ENCODE peak calls at places on chromosomes 6 and 20, in seven cellular contexts. L is neuronal stem cell; D is endothelial cell of umbilical vein; H is naive thymus-derived CD4-positive, alpha-beta T cell; M is lung; X is aorta; E is mucosa of descending colon. C is an unnamed sample. For H3K9me3, the result is how much of the 10 kb centered on the place peaks cover.

GRCh38 chr6:27547157-27548075 is 74.5 kb upstream of the ZNF184 start:
- DNase-seq in L (no peak), D (peak), H (no peak), M (no peak), X (no peak), E (no peak), C (peak)

GRCh38 chr6:89500486-89501020 is 67.6 kb downstream of the ANKRD6 start:
- DNase-seq in L (no peak), D (no peak), H (no peak), M (no peak), X (no peak), E (no peak), C (peak)

GRCh38 chr6:74642101-74642500 is 563.8 kb downstream of the COL12A1 start:
- DNase-seq in L (no peak), D (no peak), H (no peak), M (no peak), X (no peak), E (no peak), C (no peak)

GRCh38 chr20:40497781-40498691 is 191.0 kb downstream of the MAFB start:
- DNase-seq in L (no peak), D (peak), H (no peak), M (peak), X (peak), E (peak), C (no peak)

GRCh38 chr20:20407891-20408805 is 40.2 kb downstream of the INSM1 start:
- DNase-seq in L (no peak), D (no peak), H (no peak), M (no peak), X (no peak), E (no peak), C (peak)

GRCh38 chr6:105402090-105402980 is 547 bp downstream of the PREP start:
- DNase-seq in L (peak), D (peak), H (peak), M (no peak), X (no peak), E (no peak), C (no peak)

GRCh38 chr6:136524936-136525413 is 25.2 kb downstream of the MAP7 start:
- DNase-seq in L (no peak), D (no peak), H (no peak), M (no peak), X (no peak), E (no peak), C (no peak)

GRCh38 chr6:22043284-22043962 is 253.4 kb downstream of the PRL start:
- DNase-seq in L (no peak), D (no peak), H (no peak), M (no peak), X (no peak), E (no peak), C (peak)

GRCh38 chr20:32879538-32879937 is 20.8 kb downstream of the EFCAB8 start:
- DNase-seq in L (no peak), D (peak), H (no peak), M (no peak), X (no peak), E (peak), C (no peak)

GRCh38 chr6:157727629-157728182 is 95.3 kb upstream of the SNX9 start:
- DNase-seq in L (no peak), D (no peak), H (no peak), M (no peak), X (no peak), E (no peak), C (no peak)

DNA sequence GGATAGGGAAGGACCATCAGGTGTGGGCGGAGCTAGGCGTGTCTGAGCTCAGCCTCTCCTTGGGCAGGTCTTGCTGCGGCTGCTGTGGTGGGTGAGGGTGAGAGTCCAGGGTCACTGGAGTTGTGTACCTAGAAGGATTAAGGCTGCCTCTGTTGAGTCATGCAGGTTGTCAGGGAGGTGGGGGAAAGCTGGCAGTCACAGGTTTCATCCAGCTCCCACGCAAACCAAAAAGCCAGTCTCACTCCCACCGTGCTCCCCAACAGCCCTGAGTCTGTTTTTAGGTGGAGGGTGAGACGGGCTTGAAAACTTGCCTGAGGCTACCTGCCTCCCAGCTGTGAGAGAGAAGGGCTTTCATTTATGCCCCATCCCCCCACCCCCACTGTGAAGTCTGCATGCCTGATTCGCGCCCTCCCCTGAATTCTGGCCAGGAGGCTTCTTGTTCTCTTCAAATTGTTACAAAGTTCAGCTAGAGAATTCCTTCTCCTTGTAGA is 161.5 kb downstream of the MYLK4 start:
- DNase-seq in L (no peak), D (no peak), H (no peak), M (no peak), X (no peak), E (peak), C (no peak)
- H3K9me3 ChIP-seq in L (under half), D (under half), H (under half), M (under half), X (under half), E (under half), C (under half)

GRCh38 chr6:85824329-85824728 is 181.6 kb upstream of the SYNCRIP start:
- DNase-seq in L (no peak), D (no peak), H (no peak), M (no peak), X (no peak), E (no peak), C (no peak)
- H3K9me3 ChIP-seq in L (under half), D (under half), H (under half), M (under half), X (under half), E (under half), C (under half)

DNA sequence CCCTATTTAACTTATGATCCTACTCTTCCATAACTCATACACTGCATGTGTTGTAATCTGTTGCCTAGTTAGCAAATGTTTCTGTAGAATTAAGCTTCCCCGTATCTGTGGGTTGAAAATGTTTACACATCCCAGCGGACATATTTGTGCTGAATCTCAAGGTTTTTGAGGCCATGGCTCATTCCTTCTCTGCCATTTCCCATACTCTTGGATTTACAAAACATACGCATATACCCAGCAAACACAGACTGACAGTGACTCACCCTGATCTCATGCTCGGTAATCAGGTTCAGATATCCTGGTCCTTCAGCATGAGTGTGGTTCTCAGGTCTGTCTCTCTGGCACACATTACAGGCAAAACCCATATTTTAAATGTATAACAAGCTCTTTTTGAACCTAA is 58.7 kb downstream of the AGPAT4 start:
- DNase-seq in L (no peak), D (peak), H (no peak), M (no peak), X (no peak), E (no peak), C (no peak)
- H3K9me3 ChIP-seq in L (half or more), D (under half), H (under half), M (under half), X (under half), E (under half), C (under half)

DNA sequence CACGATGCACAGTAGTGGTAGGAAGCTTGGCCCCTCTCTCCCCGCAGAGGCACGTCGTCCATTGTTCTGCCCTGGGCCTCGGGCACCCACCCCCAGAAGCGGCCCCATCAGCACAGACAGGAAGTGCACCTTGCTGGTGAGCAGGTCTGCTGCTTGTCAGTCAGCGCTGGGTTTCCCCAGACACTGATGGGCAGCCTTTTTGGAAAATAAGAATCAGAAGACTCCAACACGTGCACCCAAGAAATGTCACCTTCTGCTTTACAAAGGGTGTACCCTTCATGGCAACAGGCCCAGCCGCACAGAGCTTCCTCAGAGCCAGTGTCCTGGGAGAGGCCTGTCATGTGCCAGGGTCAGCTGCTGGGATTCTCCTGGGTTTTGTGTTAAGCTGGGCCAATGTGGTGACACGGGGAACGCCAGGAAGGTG is 34.7 kb upstream of the IRF4 start:
- DNase-seq in L (no peak), D (no peak), H (no peak), M (no peak), X (no peak), E (peak), C (no peak)
- H3K9me3 ChIP-seq in L (under half), D (under half), H (under half), M (under half), X (under half), E (under half), C (under half)

DNA sequence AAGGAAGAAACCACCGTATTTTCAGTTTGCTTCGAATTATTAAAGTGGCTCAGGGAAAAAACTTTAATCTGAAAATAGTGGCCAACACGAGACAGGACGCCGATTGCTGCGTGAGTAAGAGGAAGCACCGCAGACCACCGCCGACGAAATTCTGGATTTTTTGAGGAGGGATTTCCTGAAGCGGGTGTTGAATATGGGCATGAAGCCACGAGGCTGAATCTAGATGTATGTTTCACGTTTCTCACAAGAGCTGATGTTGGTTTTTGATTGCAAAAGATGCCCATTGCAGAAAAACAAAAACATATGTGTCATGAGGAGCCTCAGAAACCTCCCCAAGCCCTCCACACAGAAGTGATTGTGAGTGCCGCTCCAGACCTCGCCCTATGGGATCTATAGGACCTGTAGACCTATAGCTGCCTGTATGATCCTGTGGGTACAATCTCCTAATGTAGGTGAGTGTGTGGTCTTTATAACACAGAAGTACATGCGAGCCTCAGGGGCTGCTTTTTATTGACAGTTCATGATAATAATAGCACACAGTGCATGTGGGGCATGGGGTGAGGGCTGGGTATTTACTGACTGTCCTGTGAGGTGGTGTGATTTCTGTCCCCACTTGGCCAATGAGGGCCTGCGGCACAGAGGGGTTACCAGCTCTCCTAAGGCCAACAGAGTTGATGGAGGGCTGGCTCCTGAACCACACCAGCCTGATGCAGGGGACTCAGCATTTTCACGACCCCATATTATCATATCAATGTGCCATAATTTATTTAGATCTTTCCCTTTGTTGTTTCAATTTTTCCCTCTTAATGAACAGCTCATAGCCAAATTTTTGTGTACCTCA is 243.9 kb downstream of the DLL1 start:
- DNase-seq in L (no peak), D (no peak), H (no peak), M (no peak), X (peak), E (peak), C (no peak)
- H3K9me3 ChIP-seq in L (under half), D (under half), H (under half), M (under half), X (under half), E (under half), C (under half)

C was measured in WERI-Rb-1.